ENCODE peak calls at places on chromosomes 3 and 15, in seven cellular contexts. Q, S, J, W, T, X and E are unnamed samples.

GRCh38 chr3:195905970-195906864 is 2.1 kb downstream of the TNK2 start:
- DNase-seq in Q (no peak), S (no peak), J (no peak), W (peak), T (no peak), X (no peak), E (no peak)

GRCh38 chr15:66400351-66400774 is 13.7 kb downstream of the MAP2K1 start:
- DNase-seq in Q (no peak), S (no peak), J (no peak), W (no peak), T (no peak), X (no peak), E (no peak)

GRCh38 chr15:48604567-48604966 is 40.9 kb downstream of the FBN1 start:
- DNase-seq in Q (no peak), S (no peak), J (no peak), W (no peak), T (no peak), X (no peak), E (no peak)

GRCh38 chr3:47227678-47228077 is 54.9 kb downstream of the KIF9 start:
- DNase-seq in Q (no peak), S (no peak), J (no peak), W (no peak), T (no peak), X (no peak), E (no peak)

GRCh38 chr15:95522533-95522932 is 808.0 kb upstream of the NR2F2 start:
- DNase-seq in Q (no peak), S (no peak), J (no peak), W (no peak), T (no peak), X (no peak), E (no peak)

GRCh38 chr15:56243117-56243773 is 434 bp downstream of the RFX7 start:
- DNase-seq in Q (peak), S (peak), J (no peak), W (peak), T (peak), X (peak), E (peak)

GRCh38 chr3:150462108-150462507 is 54.0 kb downstream of the TSC22D2 start:
- DNase-seq in Q (no peak), S (no peak), J (peak), W (no peak), T (no peak), X (no peak), E (no peak)

GRCh38 chr15:39321977-39322376 is 258.9 kb upstream of the THBS1 start:
- DNase-seq in Q (no peak), S (peak), J (no peak), W (no peak), T (no peak), X (no peak), E (no peak)

GRCh38 chr3:187259171-187259570 is 32.4 kb downstream of the MASP1 start:
- DNase-seq in Q (no peak), S (no peak), J (no peak), W (no peak), T (no peak), X (no peak), E (no peak)

GRCh38 chr3:70927239-70927638 is 614.8 kb upstream of the MDFIC2 start:
- DNase-seq in Q (no peak), S (no peak), J (no peak), W (no peak), T (no peak), X (no peak), E (no peak)

GRCh38 chr3:48747015-48747615 is 30.1 kb upstream of the IP6K2 start:
- DNase-seq in Q (no peak), S (no peak), J (no peak), W (no peak), T (no peak), X (no peak), E (no peak)

GRCh38 chr3:42846682-42847522 is 28.8 kb downstream of the CYP8B1 start:
- DNase-seq in Q (no peak), S (no peak), J (no peak), W (no peak), T (peak), X (no peak), E (peak)

GRCh38 chr15:101239724-101240136 is 12.1 kb downstream of the CHSY1 start:
- DNase-seq in Q (no peak), S (no peak), J (no peak), W (no peak), T (no peak), X (no peak), E (no peak)

GRCh38 chr3:48240711-48241491 is at the start of gene ZNF589:
- DNase-seq in Q (peak), S (peak), J (peak), W (peak), T (peak), X (peak), E (peak)

GRCh38 chr3:64924961-64925360 is 237.2 kb upstream of the ADAMTS9 start:
- DNase-seq in Q (no peak), S (no peak), J (no peak), W (no peak), T (no peak), X (no peak), E (no peak)